ENCODE peak calls at places on chromosomes 13 and 19, in eight cellular contexts. Y is neural progenitor cell; H is CD4-positive, CD25-positive, alpha-beta regulatory T cell; A is PC-3; E is ovary; J is breast epithelium; F is uterus; K is ascending aorta. Q is an unnamed sample. For H3K9me3, the result is how much of the 10 kb centered on the place peaks cover.

GRCh38 chr13:43785681-43786471 is 896 bp downstream of the ENOX1 start:
- DNase-seq in Y (peak), H (no peak), A (peak), E (peak), J (peak), F (peak), K (peak), Q (peak)

GRCh38 chr13:43307921-43308433 is 284.6 kb downstream of the DNAJC15 start:
- DNase-seq in Y (no peak), H (no peak), A (peak), E (peak), J (peak), F (peak), K (peak), Q (peak)

GRCh38 chr19:3586124-3586626 is 897 bp downstream of the GIPC3 start:
- DNase-seq in Y (peak), H (no peak), A (no peak), E (no peak), J (no peak), F (no peak), K (no peak), Q (no peak)

GRCh38 chr19:4504297-4504701 is 14.0 kb downstream of the PLIN4 start:
- DNase-seq in Y (no peak), H (no peak), A (no peak), E (peak), J (no peak), F (no peak), K (no peak), Q (no peak)

GRCh38 chr13:114286808-114287207 is 5.4 kb downstream of the UPF3A start:
- DNase-seq in Y (no peak), H (no peak), A (no peak), E (no peak), J (no peak), F (no peak), K (no peak), Q (no peak)

GRCh38 chr13:25753976-25754375 is 297.8 kb downstream of the SHISA2 start:
- DNase-seq in Y (no peak), H (no peak), A (no peak), E (no peak), J (no peak), F (no peak), K (no peak), Q (no peak)

GRCh38 chr13:87684850-87685735 is 13.9 kb downstream of the SLITRK5 start:
- DNase-seq in Y (no peak), H (no peak), A (peak), E (no peak), J (no peak), F (no peak), K (no peak), Q (no peak)

GRCh38 chr13:26471807-26472206 is 85.7 kb upstream of the WASF3 start:
- DNase-seq in Y (no peak), H (no peak), A (no peak), E (no peak), J (no peak), F (no peak), K (no peak), Q (no peak)

GRCh38 chr13:42038661-42039456 is 9.6 kb upstream of the DGKH start:
- DNase-seq in Y (peak), H (no peak), A (no peak), E (peak), J (no peak), F (no peak), K (no peak), Q (no peak)

GRCh38 chr13:40070357-40070756 is 414.9 kb downstream of the COG6 start:
- DNase-seq in Y (no peak), H (no peak), A (no peak), E (no peak), J (no peak), F (no peak), K (no peak), Q (no peak)

GRCh38 chr19:41700381-41701195 is 7.8 kb upstream of the CEACAM5 start:
- DNase-seq in Y (no peak), H (no peak), A (no peak), E (no peak), J (no peak), F (no peak), K (no peak), Q (no peak)

GRCh38 chr19:49436381-49437017 is 4.8 kb downstream of the SLC17A7 start:
- DNase-seq in Y (peak), H (peak), A (no peak), E (no peak), J (no peak), F (no peak), K (no peak), Q (no peak)

DNA sequence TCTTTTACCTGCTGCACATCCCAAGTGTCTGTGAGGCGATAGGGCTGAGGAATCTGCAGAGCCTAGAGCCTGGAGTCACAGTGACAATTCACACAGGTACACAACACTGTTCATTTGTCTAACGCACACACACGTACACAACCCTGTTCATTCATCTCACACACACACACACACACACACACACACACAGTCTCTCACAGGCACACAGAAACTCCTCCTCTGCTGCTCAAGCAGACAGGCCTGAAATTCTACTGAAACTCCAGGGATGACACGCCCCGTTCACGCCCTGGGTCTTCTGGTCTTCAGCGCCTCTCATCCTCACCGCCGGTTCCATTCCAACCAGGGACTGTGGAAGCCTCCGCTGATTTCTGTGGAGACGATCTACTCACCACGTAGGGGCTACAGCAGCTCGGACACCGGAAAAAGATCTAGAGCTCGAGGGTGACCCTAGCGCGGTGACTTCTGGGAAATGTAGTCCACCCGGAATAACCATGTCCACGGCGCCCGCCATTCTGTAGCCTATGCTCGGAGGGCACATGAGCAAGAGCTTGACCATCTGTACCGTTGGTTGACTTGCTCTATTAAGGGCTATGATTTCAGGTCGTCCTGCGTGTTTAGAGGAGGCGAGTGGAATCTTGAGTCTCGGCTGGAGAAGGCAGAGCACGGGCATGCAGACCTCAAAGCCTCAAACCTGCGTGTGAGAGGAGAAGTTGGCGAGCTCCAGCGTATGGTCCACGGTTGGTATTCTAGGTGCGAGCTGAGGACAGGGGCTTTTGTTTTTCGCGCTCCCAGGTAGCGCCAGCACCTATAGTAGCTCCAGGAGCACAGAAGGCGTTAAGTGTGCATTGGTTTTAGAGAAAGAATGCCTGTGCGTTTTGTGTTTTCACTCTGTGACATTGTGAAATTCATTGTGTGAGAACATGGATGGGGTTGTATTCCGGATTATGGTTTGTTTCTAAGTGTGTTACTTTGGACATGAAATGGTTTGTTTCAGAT is 33.4 kb downstream of the ZNF45 start:
- DNase-seq in Y (peak), H (peak), A (no peak), E (peak), J (peak), F (peak), K (peak), Q (peak)
- H3K9me3 ChIP-seq in Y (under half), H (half or more), A (under half), E (under half), J (half or more), F (under half), K (under half), Q (under half)

DNA sequence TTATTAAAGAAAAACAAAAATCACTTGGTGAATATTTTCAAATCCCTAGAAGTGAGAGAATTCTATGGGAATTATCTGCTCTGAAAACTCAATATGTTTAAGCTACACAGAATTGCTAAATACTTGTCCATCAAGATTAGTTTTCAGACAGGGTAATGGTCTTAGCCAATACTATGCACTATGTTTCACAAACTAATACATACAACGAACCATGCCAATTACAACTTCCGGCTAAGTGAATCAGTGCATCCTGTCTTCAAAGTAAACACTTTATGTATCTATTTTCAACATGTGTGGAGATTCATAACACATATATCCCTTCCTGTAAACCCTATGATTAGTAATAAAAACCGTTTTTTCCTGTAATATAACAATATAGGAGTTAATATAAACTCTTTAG is 181.5 kb downstream of the POSTN start:
- DNase-seq in Y (no peak), H (no peak), A (no peak), E (no peak), J (no peak), F (no peak), K (no peak), Q (no peak)
- H3K9me3 ChIP-seq in Y (under half), H (under half), A (under half), E (under half), J (under half), F (under half), K (under half), Q (under half)

DNA sequence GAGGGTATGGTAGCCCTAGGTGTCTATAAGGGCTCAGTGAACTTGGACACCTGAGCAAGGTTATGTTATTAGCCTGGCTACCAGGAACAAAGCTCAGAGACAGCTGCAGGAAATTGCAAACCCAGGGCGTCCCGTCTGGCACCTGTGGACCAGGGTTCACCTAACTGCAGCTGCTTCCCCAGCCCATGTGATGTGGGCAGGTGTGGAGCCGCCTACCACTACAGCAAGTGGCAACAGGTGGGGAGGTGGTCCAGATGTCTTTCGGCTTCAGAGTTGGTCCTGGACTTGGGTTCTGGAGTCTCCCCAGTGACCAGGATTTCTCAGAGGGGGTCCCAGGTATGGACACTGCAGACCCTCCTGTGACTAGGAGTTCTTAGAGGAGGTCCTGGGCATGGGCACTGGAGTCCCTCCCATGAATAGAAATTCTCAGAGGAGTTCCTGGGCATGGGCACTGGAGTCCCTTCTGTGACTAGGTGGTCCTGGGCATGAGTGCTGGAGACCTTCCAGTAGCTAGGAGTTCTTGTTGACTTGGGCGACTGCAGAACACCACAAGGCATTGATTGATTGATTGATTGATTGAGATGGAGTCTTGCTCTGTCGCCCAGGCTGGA is 25.2 kb downstream of the ACTL9 start:
- DNase-seq in Y (no peak), H (no peak), A (no peak), E (no peak), J (no peak), F (no peak), K (no peak), Q (no peak)
- H3K9me3 ChIP-seq in Y (under half), H (under half), A (under half), E (under half), J (under half), F (under half), K (under half), Q (under half)

GRCh38 chr19:51915324-51915867 is 10.6 kb upstream of the ZNF649 start:
- DNase-seq in Y (no peak), H (no peak), A (no peak), E (no peak), J (no peak), F (no peak), K (no peak), Q (no peak)
- H3K9me3 ChIP-seq in Y (under half), H (half or more), A (half or more), E (under half), J (half or more), F (under half), K (under half), Q (half or more)

GRCh38 chr19:9453953-9454352 is 18.6 kb upstream of the ZNF266 start:
- DNase-seq in Y (no peak), H (no peak), A (no peak), E (no peak), J (no peak), F (no peak), K (no peak), Q (no peak)

GRCh38 chr19:9461938-9462337 is 26.6 kb upstream of the ZNF266 start:
- DNase-seq in Y (no peak), H (no peak), A (no peak), E (no peak), J (no peak), F (no peak), K (no peak), Q (no peak)

DNA sequence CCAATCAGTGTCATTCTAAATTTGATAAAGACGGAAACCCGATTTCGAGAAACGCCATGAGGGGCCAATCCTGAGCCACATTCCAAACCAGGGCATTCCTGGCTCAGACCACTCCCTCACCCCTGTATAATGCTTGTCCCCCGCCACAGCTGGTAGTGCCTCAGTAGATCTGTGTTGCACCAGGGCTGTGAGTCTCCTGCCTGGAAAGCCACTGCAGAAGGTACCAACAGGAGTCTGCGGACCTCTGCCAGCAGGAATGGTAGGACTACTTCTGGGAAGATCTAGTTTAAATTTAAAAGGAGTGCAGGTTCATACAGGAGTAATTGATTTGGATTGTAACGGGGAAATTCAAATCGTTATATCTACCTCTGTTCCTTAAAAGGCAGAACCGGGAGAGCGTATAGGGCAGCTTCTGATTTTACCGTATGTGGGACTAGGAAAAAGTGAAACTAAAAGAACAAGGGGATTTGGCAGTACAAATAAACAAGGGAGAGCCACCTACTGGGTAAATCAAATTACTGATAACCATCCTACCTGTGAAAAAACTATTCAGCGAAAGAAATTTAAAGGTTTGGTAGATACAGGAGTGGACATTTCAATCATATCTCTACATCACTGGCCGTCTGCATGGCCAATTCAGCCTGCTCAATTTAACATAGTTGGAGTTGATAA is 20.8 kb upstream of the ZNF266 start:
- DNase-seq in Y (no peak), H (no peak), A (no peak), E (no peak), J (no peak), F (no peak), K (no peak), Q (no peak)
- H3K9me3 ChIP-seq in Y (half or more), H (half or more), A (half or more), E (under half), J (under half), F (under half), K (under half), Q (half or more)